ENCODE peak calls at places on chromosomes 2 and 18, in ten cellular contexts. One of them, this sample, is unnamed.

GRCh38 chr2:151733781-151734672 is at the start of gene NEB:
- DNase-seq in HCT116: no peak
- DNase-seq in left ventricle myocardium inferior: no peak
- DNase-seq in CD8-positive, alpha-beta T cell: no peak
- DNase-seq in upper lobe of right lung: no peak
- DNase-seq in endodermal cell: no peak
- DNase-seq in mucosa of descending colon: no peak
- DNase-seq in endothelial cell: no peak
- DNase-seq in body of pancreas: no peak
- DNase-seq in nephron progenitor cell: no peak
- DNase-seq in this sample: no peak

GRCh38 chr18:77066101-77066500 is 66.5 kb downstream of the MBP start:
- DNase-seq in HCT116: no peak
- DNase-seq in left ventricle myocardium inferior: no peak
- DNase-seq in CD8-positive, alpha-beta T cell: no peak
- DNase-seq in upper lobe of right lung: no peak
- DNase-seq in endodermal cell: no peak
- DNase-seq in mucosa of descending colon: no peak
- DNase-seq in endothelial cell: no peak
- DNase-seq in body of pancreas: no peak
- DNase-seq in nephron progenitor cell: no peak
- DNase-seq in this sample: no peak

GRCh38 chr18:45464619-45465018 is 150.7 kb upstream of the SLC14A2 start:
- DNase-seq in HCT116: no peak
- DNase-seq in left ventricle myocardium inferior: peak
- DNase-seq in CD8-positive, alpha-beta T cell: no peak
- DNase-seq in upper lobe of right lung: no peak
- DNase-seq in endodermal cell: no peak
- DNase-seq in mucosa of descending colon: no peak
- DNase-seq in endothelial cell: no peak
- DNase-seq in body of pancreas: no peak
- DNase-seq in nephron progenitor cell: no peak
- DNase-seq in this sample: no peak

GRCh38 chr2:230916218-230916617 is 8.8 kb downstream of the GPR55 start:
- DNase-seq in HCT116: no peak
- DNase-seq in left ventricle myocardium inferior: no peak
- DNase-seq in CD8-positive, alpha-beta T cell: no peak
- DNase-seq in upper lobe of right lung: no peak
- DNase-seq in endodermal cell: peak
- DNase-seq in mucosa of descending colon: no peak
- DNase-seq in endothelial cell: no peak
- DNase-seq in body of pancreas: no peak
- DNase-seq in nephron progenitor cell: no peak
- DNase-seq in this sample: no peak

GRCh38 chr2:129907256-129907973 is 72.1 kb upstream of the RAB6C start:
- DNase-seq in HCT116: no peak
- DNase-seq in left ventricle myocardium inferior: no peak
- DNase-seq in CD8-positive, alpha-beta T cell: peak
- DNase-seq in upper lobe of right lung: peak
- DNase-seq in endodermal cell: no peak
- DNase-seq in mucosa of descending colon: no peak
- DNase-seq in endothelial cell: no peak
- DNase-seq in body of pancreas: no peak
- DNase-seq in nephron progenitor cell: no peak
- DNase-seq in this sample: no peak

GRCh38 chr2:201839727-201840126 is 33.4 kb downstream of the CDK15 start:
- DNase-seq in HCT116: no peak
- DNase-seq in left ventricle myocardium inferior: no peak
- DNase-seq in CD8-positive, alpha-beta T cell: no peak
- DNase-seq in upper lobe of right lung: no peak
- DNase-seq in endodermal cell: no peak
- DNase-seq in mucosa of descending colon: no peak
- DNase-seq in endothelial cell: no peak
- DNase-seq in body of pancreas: no peak
- DNase-seq in nephron progenitor cell: no peak
- DNase-seq in this sample: no peak

GRCh38 chr2:138497294-138497693 is 4.3 kb upstream of the SPOPL start:
- DNase-seq in HCT116: no peak
- DNase-seq in left ventricle myocardium inferior: no peak
- DNase-seq in CD8-positive, alpha-beta T cell: no peak
- DNase-seq in upper lobe of right lung: no peak
- DNase-seq in endodermal cell: no peak
- DNase-seq in mucosa of descending colon: no peak
- DNase-seq in endothelial cell: no peak
- DNase-seq in body of pancreas: no peak
- DNase-seq in nephron progenitor cell: no peak
- DNase-seq in this sample: no peak

GRCh38 chr2:233075141-233075965 is 15.2 kb downstream of the INPP5D start:
- DNase-seq in HCT116: no peak
- DNase-seq in left ventricle myocardium inferior: no peak
- DNase-seq in CD8-positive, alpha-beta T cell: no peak
- DNase-seq in upper lobe of right lung: no peak
- DNase-seq in endodermal cell: peak
- DNase-seq in mucosa of descending colon: no peak
- DNase-seq in endothelial cell: no peak
- DNase-seq in body of pancreas: no peak
- DNase-seq in nephron progenitor cell: no peak
- DNase-seq in this sample: no peak

GRCh38 chr2:172228177-172228785 is 125.6 kb upstream of the DLX2 start:
- DNase-seq in HCT116: no peak
- DNase-seq in left ventricle myocardium inferior: no peak
- DNase-seq in CD8-positive, alpha-beta T cell: no peak
- DNase-seq in upper lobe of right lung: no peak
- DNase-seq in endodermal cell: no peak
- DNase-seq in mucosa of descending colon: no peak
- DNase-seq in endothelial cell: no peak
- DNase-seq in body of pancreas: no peak
- DNase-seq in nephron progenitor cell: no peak
- DNase-seq in this sample: no peak

GRCh38 chr2:172227719-172228118 is 125.0 kb upstream of the DLX2 start:
- DNase-seq in HCT116: no peak
- DNase-seq in left ventricle myocardium inferior: no peak
- DNase-seq in CD8-positive, alpha-beta T cell: no peak
- DNase-seq in upper lobe of right lung: no peak
- DNase-seq in endodermal cell: no peak
- DNase-seq in mucosa of descending colon: no peak
- DNase-seq in endothelial cell: no peak
- DNase-seq in body of pancreas: no peak
- DNase-seq in nephron progenitor cell: no peak
- DNase-seq in this sample: no peak

GRCh38 chr2:172229125-172229524 is 126.4 kb upstream of the DLX2 start:
- DNase-seq in HCT116: no peak
- DNase-seq in left ventricle myocardium inferior: no peak
- DNase-seq in CD8-positive, alpha-beta T cell: no peak
- DNase-seq in upper lobe of right lung: no peak
- DNase-seq in endodermal cell: no peak
- DNase-seq in mucosa of descending colon: no peak
- DNase-seq in endothelial cell: no peak
- DNase-seq in body of pancreas: no peak
- DNase-seq in nephron progenitor cell: no peak
- DNase-seq in this sample: no peak

GRCh38 chr2:172225786-172226185 is 123.1 kb upstream of the DLX2 start:
- DNase-seq in HCT116: no peak
- DNase-seq in left ventricle myocardium inferior: no peak
- DNase-seq in CD8-positive, alpha-beta T cell: no peak
- DNase-seq in upper lobe of right lung: no peak
- DNase-seq in endodermal cell: no peak
- DNase-seq in mucosa of descending colon: no peak
- DNase-seq in endothelial cell: no peak
- DNase-seq in body of pancreas: no peak
- DNase-seq in nephron progenitor cell: no peak
- DNase-seq in this sample: no peak

GRCh38 chr2:172226244-172227061 is 123.8 kb upstream of the DLX2 start:
- DNase-seq in HCT116: no peak
- DNase-seq in left ventricle myocardium inferior: no peak
- DNase-seq in CD8-positive, alpha-beta T cell: no peak
- DNase-seq in upper lobe of right lung: no peak
- DNase-seq in endodermal cell: no peak
- DNase-seq in mucosa of descending colon: peak
- DNase-seq in endothelial cell: no peak
- DNase-seq in body of pancreas: peak
- DNase-seq in nephron progenitor cell: no peak
- DNase-seq in this sample: no peak
- TF ChIP-seq CTCF in HCT116: peak
- TF ChIP-seq CTCF in left ventricle myocardium inferior: peak
- TF ChIP-seq CTCF in CD8-positive, alpha-beta T cell: no peak
- TF ChIP-seq CTCF in upper lobe of right lung: no peak
- TF ChIP-seq CTCF in endodermal cell: peak
- TF ChIP-seq CTCF in mucosa of descending colon: peak
- TF ChIP-seq CTCF in endothelial cell: no peak
- TF ChIP-seq CTCF in body of pancreas: peak
- TF ChIP-seq CTCF in nephron progenitor cell: no peak
- TF ChIP-seq CTCF in this sample: peak

GRCh38 chr2:144519597-144519933 is 354 bp downstream of the ZEB2 start:
- DNase-seq in HCT116: no peak
- DNase-seq in left ventricle myocardium inferior: no peak
- DNase-seq in CD8-positive, alpha-beta T cell: no peak
- DNase-seq in upper lobe of right lung: no peak
- DNase-seq in endodermal cell: no peak
- DNase-seq in mucosa of descending colon: no peak
- DNase-seq in endothelial cell: no peak
- DNase-seq in body of pancreas: no peak
- DNase-seq in nephron progenitor cell: no peak
- DNase-seq in this sample: no peak

GRCh38 chr2:144521702-144522101 is 1.8 kb upstream of the ZEB2 start:
- DNase-seq in HCT116: no peak
- DNase-seq in left ventricle myocardium inferior: no peak
- DNase-seq in CD8-positive, alpha-beta T cell: no peak
- DNase-seq in upper lobe of right lung: no peak
- DNase-seq in endodermal cell: no peak
- DNase-seq in mucosa of descending colon: no peak
- DNase-seq in endothelial cell: no peak
- DNase-seq in body of pancreas: no peak
- DNase-seq in nephron progenitor cell: no peak
- DNase-seq in this sample: no peak

GRCh38 chr2:144520718-144521487 is 984 bp upstream of the ZEB2 start:
- DNase-seq in HCT116: no peak
- DNase-seq in left ventricle myocardium inferior: no peak
- DNase-seq in CD8-positive, alpha-beta T cell: no peak
- DNase-seq in upper lobe of right lung: no peak
- DNase-seq in endodermal cell: no peak
- DNase-seq in mucosa of descending colon: no peak
- DNase-seq in endothelial cell: no peak
- DNase-seq in body of pancreas: peak
- DNase-seq in nephron progenitor cell: no peak
- DNase-seq in this sample: no peak

GRCh38 chr2:144518744-144519596 is 949 bp downstream of the ZEB2 start:
- DNase-seq in HCT116: no peak
- DNase-seq in left ventricle myocardium inferior: no peak
- DNase-seq in CD8-positive, alpha-beta T cell: no peak
- DNase-seq in upper lobe of right lung: no peak
- DNase-seq in endodermal cell: no peak
- DNase-seq in mucosa of descending colon: no peak
- DNase-seq in endothelial cell: no peak
- DNase-seq in body of pancreas: peak
- DNase-seq in nephron progenitor cell: no peak
- DNase-seq in this sample: no peak

DNA sequence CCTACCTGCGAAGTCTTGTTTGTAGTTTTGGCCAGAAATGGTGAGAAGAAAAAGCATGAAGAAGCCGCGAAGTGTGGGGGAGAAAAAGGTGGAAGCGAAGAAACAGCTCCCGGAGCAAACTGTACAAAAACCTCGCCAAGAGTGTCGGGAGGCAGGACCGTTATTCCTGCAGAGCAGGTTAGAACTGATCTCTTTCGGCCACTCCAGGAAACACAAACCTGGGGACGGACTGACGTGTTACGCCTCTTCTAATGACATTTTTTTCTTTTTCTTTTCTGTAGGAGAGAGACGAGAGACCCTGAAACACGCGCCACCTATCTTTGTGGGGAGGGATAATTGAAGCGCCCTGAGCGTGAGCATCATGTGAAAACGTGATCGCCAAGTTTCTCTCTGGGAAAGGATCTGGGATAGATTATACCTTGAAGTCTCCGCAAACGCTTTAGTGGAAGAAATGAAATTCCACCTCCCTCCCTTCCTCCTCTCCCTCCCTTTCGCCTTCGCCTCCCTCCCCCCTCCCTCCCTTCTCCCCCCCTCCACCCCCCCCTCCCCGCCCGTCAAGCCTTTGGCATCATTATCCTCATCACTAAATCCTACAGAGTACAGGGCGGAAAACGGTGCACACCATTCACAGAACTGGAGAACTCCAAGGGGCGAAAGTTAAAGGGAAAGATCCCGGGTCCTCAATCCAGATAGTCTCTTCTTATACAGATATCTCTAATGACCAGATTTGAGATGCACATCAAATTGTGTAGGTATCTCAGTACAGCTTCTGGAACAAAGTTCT is at the start of gene ZEB2:
- DNase-seq in HCT116: peak
- DNase-seq in left ventricle myocardium inferior: peak
- DNase-seq in CD8-positive, alpha-beta T cell: peak
- DNase-seq in upper lobe of right lung: no peak
- DNase-seq in endodermal cell: peak
- DNase-seq in mucosa of descending colon: no peak
- DNase-seq in endothelial cell: peak
- DNase-seq in body of pancreas: peak
- DNase-seq in nephron progenitor cell: peak
- DNase-seq in this sample: no peak
- TF ChIP-seq CTCF in HCT116: peak
- TF ChIP-seq CTCF in left ventricle myocardium inferior: peak
- TF ChIP-seq CTCF in CD8-positive, alpha-beta T cell: peak
- TF ChIP-seq CTCF in upper lobe of right lung: peak
- TF ChIP-seq CTCF in endodermal cell: peak
- TF ChIP-seq CTCF in mucosa of descending colon: peak
- TF ChIP-seq CTCF in endothelial cell: peak
- TF ChIP-seq CTCF in body of pancreas: peak
- TF ChIP-seq CTCF in nephron progenitor cell: peak
- TF ChIP-seq CTCF in this sample: no peak

GRCh38 chr2:70603066-70603465 is 49.4 kb upstream of the TGFA start:
- DNase-seq in HCT116: no peak
- DNase-seq in left ventricle myocardium inferior: no peak
- DNase-seq in CD8-positive, alpha-beta T cell: no peak
- DNase-seq in upper lobe of right lung: no peak
- DNase-seq in endodermal cell: no peak
- DNase-seq in mucosa of descending colon: no peak
- DNase-seq in endothelial cell: no peak
- DNase-seq in body of pancreas: no peak
- DNase-seq in nephron progenitor cell: no peak
- DNase-seq in this sample: no peak
- TF ChIP-seq CTCF in HCT116: no peak
- TF ChIP-seq CTCF in left ventricle myocardium inferior: no peak
- TF ChIP-seq CTCF in CD8-positive, alpha-beta T cell: peak
- TF ChIP-seq CTCF in upper lobe of right lung: no peak
- TF ChIP-seq CTCF in endodermal cell: peak
- TF ChIP-seq CTCF in mucosa of descending colon: no peak
- TF ChIP-seq CTCF in endothelial cell: peak
- TF ChIP-seq CTCF in body of pancreas: no peak
- TF ChIP-seq CTCF in nephron progenitor cell: peak
- TF ChIP-seq CTCF in this sample: no peak

GRCh38 chr2:105403785-105404698 is 5.2 kb upstream of the FHL2 start:
- DNase-seq in HCT116: peak
- DNase-seq in left ventricle myocardium inferior: no peak
- DNase-seq in CD8-positive, alpha-beta T cell: no peak
- DNase-seq in upper lobe of right lung: no peak
- DNase-seq in endodermal cell: peak
- DNase-seq in mucosa of descending colon: peak
- DNase-seq in endothelial cell: peak
- DNase-seq in body of pancreas: no peak
- DNase-seq in nephron progenitor cell: no peak
- DNase-seq in this sample: no peak
- TF ChIP-seq CTCF in HCT116: peak
- TF ChIP-seq CTCF in left ventricle myocardium inferior: peak
- TF ChIP-seq CTCF in CD8-positive, alpha-beta T cell: no peak
- TF ChIP-seq CTCF in upper lobe of right lung: no peak
- TF ChIP-seq CTCF in endodermal cell: peak
- TF ChIP-seq CTCF in mucosa of descending colon: no peak
- TF ChIP-seq CTCF in endothelial cell: no peak
- TF ChIP-seq CTCF in body of pancreas: no peak
- TF ChIP-seq CTCF in nephron progenitor cell: no peak
- TF ChIP-seq CTCF in this sample: no peak

GRCh38 chr2:45257820-45258219 is 248.6 kb upstream of the SIX2 start:
- DNase-seq in HCT116: no peak
- DNase-seq in left ventricle myocardium inferior: no peak
- DNase-seq in CD8-positive, alpha-beta T cell: no peak
- DNase-seq in upper lobe of right lung: no peak
- DNase-seq in endodermal cell: no peak
- DNase-seq in mucosa of descending colon: no peak
- DNase-seq in endothelial cell: no peak
- DNase-seq in body of pancreas: no peak
- DNase-seq in nephron progenitor cell: no peak
- DNase-seq in this sample: no peak
- TF ChIP-seq CTCF in HCT116: no peak
- TF ChIP-seq CTCF in left ventricle myocardium inferior: no peak
- TF ChIP-seq CTCF in CD8-positive, alpha-beta T cell: no peak
- TF ChIP-seq CTCF in upper lobe of right lung: no peak
- TF ChIP-seq CTCF in endodermal cell: no peak
- TF ChIP-seq CTCF in mucosa of descending colon: no peak
- TF ChIP-seq CTCF in endothelial cell: no peak
- TF ChIP-seq CTCF in body of pancreas: no peak
- TF ChIP-seq CTCF in nephron progenitor cell: no peak
- TF ChIP-seq CTCF in this sample: no peak

This sample was measured in LNCaP clone FGC.